ENCODE peak calls at places on chromosome 13, in four cellular contexts. F is adipocyte, P is heart right ventricle, A is K562. T is an unnamed sample. For H3K4me1, the result is how much of the 10 kb centered on the place peaks cover.

GRCh38 chr13:26541678-26542553 is 15.6 kb upstream of the WASF3 start:
- DNase-seq in F (no peak), P (no peak), A (no peak), T (no peak)

GRCh38 chr13:99985886-99986527 is 4.4 kb downstream of the ZIC2 start:
- DNase-seq in F (no peak), P (no peak), A (no peak), T (no peak)

GRCh38 chr13:22357132-22357531 is 686.3 kb downstream of the FGF9 start:
- DNase-seq in F (no peak), P (peak), A (no peak), T (no peak)

GRCh38 chr13:59680429-59681024 is 483.2 kb downstream of the DIAPH3 start:
- DNase-seq in F (peak), P (no peak), A (peak), T (no peak)

GRCh38 chr13:42041017-42041683 is 7.3 kb upstream of the DGKH start:
- DNase-seq in F (peak), P (peak), A (peak), T (no peak)

GRCh38 chr13:98232456-98232855 is 55.4 kb upstream of the RNF113B start:
- DNase-seq in F (no peak), P (no peak), A (no peak), T (no peak)

GRCh38 chr13:101649490-101650126 is 197.1 kb downstream of the ITGBL1 start:
- DNase-seq in F (peak), P (no peak), A (no peak), T (no peak)

GRCh38 chr13:21965095-21965494 is 294.2 kb downstream of the FGF9 start:
- DNase-seq in F (no peak), P (no peak), A (no peak), T (no peak)

GRCh38 chr13:42968906-42969305 is 23.1 kb downstream of the EPSTI1 start:
- DNase-seq in F (no peak), P (no peak), A (no peak), T (no peak)

GRCh38 chr13:26656919-26657318 is 99.4 kb downstream of the WASF3 start:
- DNase-seq in F (peak), P (no peak), A (no peak), T (no peak)

GRCh38 chr13:99275093-99275469 is 16.9 kb upstream of the GPR18 start:
- DNase-seq in F (no peak), P (no peak), A (no peak), T (no peak)

GRCh38 chr13:44174769-44175425 is 198.7 kb upstream of the SERP2 start:
- DNase-seq in F (peak), P (no peak), A (peak), T (no peak)

GRCh38 chr13:65653548-65654078 is 1576.5 kb downstream of the PCDH9 start:
- DNase-seq in F (peak), P (no peak), A (no peak), T (no peak)

DNA sequence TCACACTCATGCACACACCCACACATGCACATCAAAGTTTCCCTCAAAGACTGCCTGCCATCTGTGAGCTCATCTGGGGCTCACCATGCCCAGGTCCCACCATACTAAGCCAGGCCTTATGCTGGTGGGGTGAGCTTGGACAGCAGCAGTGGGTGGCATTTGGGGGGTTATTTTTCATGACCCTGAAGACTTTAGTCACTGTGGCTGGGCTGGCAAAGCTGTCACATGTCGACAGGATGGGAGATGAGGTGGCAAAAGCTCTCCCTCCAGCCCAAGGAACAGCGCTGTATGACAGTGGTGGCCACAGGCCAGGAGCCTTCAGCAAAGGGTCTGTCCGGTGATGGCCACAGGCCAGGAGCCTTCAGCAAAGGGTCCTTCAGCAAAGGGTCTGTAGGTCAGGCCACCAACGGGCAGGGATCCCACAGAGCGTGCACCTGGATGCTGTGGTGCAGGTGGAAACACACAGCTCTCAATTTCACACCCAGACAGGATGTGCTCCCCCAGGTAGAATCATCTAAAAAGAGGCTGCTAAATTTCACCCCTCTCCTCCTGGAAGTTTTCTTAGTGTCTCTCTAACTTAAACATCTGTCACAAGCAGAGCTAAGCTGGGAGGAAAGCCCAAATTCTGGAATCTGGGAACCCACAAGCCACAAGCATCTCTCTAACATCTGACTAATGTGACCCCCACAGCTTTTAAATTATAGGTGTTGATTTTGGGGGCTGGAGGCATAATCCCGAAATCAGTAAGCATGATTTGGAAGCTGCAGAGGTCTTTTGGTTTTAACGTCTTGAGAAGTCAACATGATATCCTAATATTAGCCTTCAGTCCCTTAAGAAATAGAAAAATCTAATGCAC is 23.1 kb downstream of the COL4A1 start:
- DNase-seq in F (no peak), P (no peak), A (no peak), T (no peak)
- H3K4me1 ChIP-seq in F (half or more), P (half or more), A (under half), T (under half)

GRCh38 chr13:106306748-106307277 is 228.6 kb downstream of the EFNB2 start:
- DNase-seq in F (no peak), P (no peak), A (no peak), T (no peak)

GRCh38 chr13:106297283-106297682 is 238.2 kb downstream of the EFNB2 start:
- DNase-seq in F (no peak), P (no peak), A (no peak), T (no peak)

GRCh38 chr13:106302843-106303242 is 232.6 kb downstream of the EFNB2 start:
- DNase-seq in F (no peak), P (no peak), A (no peak), T (no peak)

GRCh38 chr13:106299616-106300015 is 235.8 kb downstream of the EFNB2 start:
- DNase-seq in F (peak), P (no peak), A (no peak), T (no peak)

GRCh38 chr13:106302011-106302410 is 233.5 kb downstream of the EFNB2 start:
- DNase-seq in F (no peak), P (no peak), A (no peak), T (no peak)
- H3K4me3 ChIP-seq in F (no peak), P (no peak), A (no peak), T (no peak)

DNA sequence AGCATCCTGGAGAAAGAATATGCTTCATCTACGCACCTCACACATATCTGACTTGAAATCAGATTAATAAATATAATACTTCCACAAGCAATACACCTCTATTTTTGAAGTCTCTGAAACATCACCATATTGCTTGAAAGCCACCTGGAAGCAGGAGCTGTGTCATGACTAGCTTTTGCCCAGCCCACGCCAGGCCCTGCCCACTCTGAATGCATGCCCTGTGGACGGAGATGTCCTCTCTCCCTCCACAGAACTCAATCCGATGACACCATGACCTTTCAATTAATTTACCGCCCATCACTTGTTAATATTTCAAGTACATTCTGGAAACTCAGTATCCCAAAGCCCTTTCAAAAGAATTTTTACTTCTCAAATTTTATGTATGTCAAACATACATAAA is 108.0 kb downstream of the TBC1D4 start:
- DNase-seq in F (no peak), P (no peak), A (no peak), T (no peak)
- H3K4me1 ChIP-seq in F (under half), P (half or more), A (under half), T (under half)

GRCh38 chr13:36530861-36531590 is 98.7 kb downstream of the CCNA1 start:
- DNase-seq in F (no peak), P (no peak), A (no peak), T (no peak)

GRCh38 chr13:36531746-36532486 is 99.6 kb downstream of the CCNA1 start:
- DNase-seq in F (peak), P (no peak), A (no peak), T (no peak)

GRCh38 chr13:36528105-36528504 is 95.8 kb downstream of the CCNA1 start:
- DNase-seq in F (no peak), P (no peak), A (no peak), T (no peak)

GRCh38 chr13:36530050-36530789 is 97.9 kb downstream of the CCNA1 start:
- DNase-seq in F (peak), P (no peak), A (no peak), T (no peak)

GRCh38 chr13:36526897-36527296 is 94.6 kb downstream of the CCNA1 start:
- DNase-seq in F (no peak), P (no peak), A (no peak), T (no peak)
- H3K4me3 ChIP-seq in F (no peak), P (no peak), A (no peak), T (no peak)

GRCh38 chr13:29817604-29818378 is 32.6 kb downstream of the UBL3 start:
- DNase-seq in F (no peak), P (no peak), A (no peak), T (no peak)
- H3K4me1 ChIP-seq in F (under half), P (under half), A (under half), T (under half)

DNA sequence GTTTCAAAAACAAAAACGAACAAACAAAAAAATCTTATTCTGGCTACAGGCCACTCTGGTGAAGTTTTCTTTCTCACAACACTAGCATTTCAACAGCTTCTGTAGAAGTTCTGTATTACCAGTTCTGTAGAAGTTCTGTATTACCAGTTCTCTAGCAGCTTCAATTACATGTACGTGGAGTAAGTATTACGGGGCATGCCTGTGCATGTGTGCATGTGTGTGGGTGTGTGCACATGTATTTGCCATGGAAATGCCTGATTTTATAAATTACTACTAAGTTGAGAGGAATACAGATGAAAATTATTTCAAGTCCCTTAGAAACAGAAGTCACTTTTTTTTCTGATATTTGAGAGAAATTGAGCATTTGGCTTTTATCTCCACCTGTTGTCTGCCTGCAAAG is 414.2 kb downstream of the FOXO1 start:
- DNase-seq in F (no peak), P (no peak), A (no peak), T (no peak)
- H3K4me3 ChIP-seq in F (peak), P (no peak), A (no peak), T (no peak)

DNA sequence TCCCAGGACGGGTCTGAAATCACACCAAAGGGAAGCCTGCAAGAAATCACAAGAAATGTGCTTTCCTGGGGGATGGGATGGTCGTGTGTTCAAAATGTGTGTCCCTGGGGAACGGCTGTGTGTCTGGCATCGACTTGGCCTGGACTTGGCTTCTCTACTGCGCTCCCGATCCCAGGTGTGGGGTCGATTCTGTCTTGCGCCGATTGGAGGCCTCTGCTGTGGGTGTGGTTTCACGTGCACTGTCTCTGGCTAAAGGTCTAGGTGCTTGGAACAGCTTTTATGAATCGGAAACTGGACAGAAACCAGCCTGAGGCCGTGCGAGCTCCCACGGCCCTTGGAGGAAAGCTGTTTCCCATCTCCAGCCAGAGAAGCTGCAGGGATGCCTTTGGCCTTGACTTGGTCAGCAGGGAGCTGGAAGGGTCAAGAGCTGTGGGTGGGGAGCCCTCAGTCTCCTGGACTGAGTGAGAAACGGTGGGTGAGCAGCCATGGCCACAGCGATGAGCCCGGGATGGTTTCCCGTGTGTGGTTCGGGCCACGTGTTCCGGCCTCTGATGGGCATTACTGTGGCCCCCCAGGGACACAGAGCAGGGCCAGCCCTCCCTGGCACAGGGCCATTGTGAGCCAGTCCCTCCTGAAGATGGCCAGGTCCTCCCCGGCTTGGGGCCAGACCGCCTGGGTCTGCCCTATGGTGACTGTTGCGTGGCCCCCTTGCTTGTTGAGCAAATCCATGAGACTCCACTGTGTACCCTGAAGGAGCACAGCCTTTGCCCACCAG is 29.7 kb downstream of the MCF2L start:
- DNase-seq in F (no peak), P (no peak), A (no peak), T (no peak)
- H3K4me1 ChIP-seq in F (under half), P (half or more), A (under half), T (under half)

T was measured in iPS DF 6.9.